ENCODE peak calls at places on chromosomes 11 and 22, in seven cellular contexts. J is HCT116, C is progenitor cell of endocrine pancreas, Z is astrocyte of the spinal cord, T is upper lobe of right lung, G is BE2C, V is fibroblast of pulmonary artery. P is an unnamed sample.

GRCh38 chr22:29617922-29618629 is 14.6 kb downstream of the NF2 start:
- DNase-seq in J (peak), C (no peak), Z (peak), T (no peak), G (no peak), V (peak), P (no peak)

GRCh38 chr11:104645276-104646018 is 252.8 kb downstream of the CASP12 start:
- DNase-seq in J (no peak), C (no peak), Z (no peak), T (no peak), G (no peak), V (no peak), P (no peak)

GRCh38 chr22:49825944-49826602 is 1.6 kb downstream of the BRD1 start:
- DNase-seq in J (no peak), C (no peak), Z (peak), T (no peak), G (no peak), V (peak), P (peak)

GRCh38 chr22:35629406-35630234 is 12.5 kb upstream of the MB start:
- DNase-seq in J (peak), C (no peak), Z (peak), T (peak), G (no peak), V (peak), P (peak)

GRCh38 chr11:66875376-66875775 is 18.5 kb downstream of the LRFN4 start:
- DNase-seq in J (no peak), C (no peak), Z (no peak), T (no peak), G (no peak), V (no peak), P (no peak)

GRCh38 chr11:96177132-96177531 is 165.9 kb downstream of the MAML2 start:
- DNase-seq in J (no peak), C (no peak), Z (no peak), T (no peak), G (peak), V (no peak), P (no peak)

GRCh38 chr11:125945011-125945796 is 640 bp upstream of the VSIG10L2 start:
- DNase-seq in J (no peak), C (no peak), Z (no peak), T (peak), G (no peak), V (no peak), P (no peak)

GRCh38 chr22:37184380-37184755 is 3.7 kb downstream of the C1QTNF6 start:
- DNase-seq in J (no peak), C (no peak), Z (no peak), T (peak), G (no peak), V (no peak), P (no peak)

GRCh38 chr11:104573431-104573830 is 324.8 kb downstream of the CASP12 start:
- DNase-seq in J (no peak), C (no peak), Z (peak), T (no peak), G (no peak), V (peak), P (peak)

GRCh38 chr11:19935507-19935906 is 222.9 kb downstream of the NAV2 start:
- DNase-seq in J (no peak), C (no peak), Z (peak), T (no peak), G (no peak), V (peak), P (peak)

GRCh38 chr22:44605486-44605885 is 96.5 kb upstream of the PRR5 start:
- DNase-seq in J (no peak), C (no peak), Z (no peak), T (no peak), G (no peak), V (no peak), P (no peak)

GRCh38 chr22:43066134-43066533 is 23.1 kb downstream of the TTLL1 start:
- DNase-seq in J (no peak), C (no peak), Z (no peak), T (no peak), G (peak), V (no peak), P (no peak)

GRCh38 chr11:18720086-18720810 is 5.7 kb downstream of the IGSF22 start:
- DNase-seq in J (no peak), C (no peak), Z (peak), T (no peak), G (peak), V (no peak), P (peak)

GRCh38 chr11:86800076-86800955 is at the start of gene PRSS23:
- DNase-seq in J (no peak), C (peak), Z (peak), T (peak), G (peak), V (peak), P (peak)

GRCh38 chr11:70573701-70574151 is 175.4 kb downstream of the CTTN start:
- DNase-seq in J (no peak), C (no peak), Z (no peak), T (peak), G (no peak), V (no peak), P (no peak)

GRCh38 chr22:20248461-20248959 is 19.6 kb downstream of the RTN4R start:
- DNase-seq in J (no peak), C (no peak), Z (no peak), T (no peak), G (peak), V (no peak), P (no peak)

DNA sequence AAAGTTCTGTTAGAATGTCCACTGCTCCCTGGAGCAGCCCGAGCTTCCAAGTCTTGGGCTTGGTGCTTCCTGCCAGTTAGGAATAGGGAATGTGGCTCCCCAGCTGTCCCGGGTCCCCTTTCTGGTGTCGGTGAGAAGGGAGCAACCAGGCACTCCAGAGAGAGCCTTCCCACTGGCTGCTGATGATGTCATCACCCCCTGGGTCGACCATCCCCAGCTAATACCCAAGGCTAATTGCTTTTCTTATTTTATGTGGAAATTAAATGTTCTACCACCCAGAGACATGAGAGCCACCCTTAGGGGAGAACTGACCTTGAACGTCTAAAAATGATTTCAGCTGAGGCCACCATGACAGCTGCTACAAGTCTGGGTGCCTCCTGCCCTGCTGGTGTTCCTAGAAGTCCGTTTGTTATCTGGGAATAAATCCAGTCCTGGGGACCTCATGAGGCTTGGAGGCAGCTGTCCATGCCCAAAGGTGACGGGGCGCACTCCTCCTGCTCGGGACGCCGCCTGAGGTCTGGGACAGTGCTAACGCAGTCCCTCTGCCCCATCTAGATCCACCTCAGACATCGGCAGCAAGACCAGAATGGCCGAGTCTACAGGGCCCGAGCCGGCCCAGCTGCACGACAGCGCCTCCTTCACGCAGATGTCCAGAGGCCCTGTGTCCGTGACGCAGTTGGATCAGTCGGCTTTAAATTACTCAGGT is 42.3 kb downstream of the C11orf91 start:
- DNase-seq in J (no peak), C (no peak), Z (no peak), T (no peak), G (no peak), V (no peak), P (no peak)
- TF ChIP-seq CTCF in J (no peak), C (no peak), Z (no peak), T (no peak), G (no peak), V (no peak), P (no peak)

GRCh38 chr11:108871152-108871551 is 206.3 kb downstream of the DDX10 start:
- DNase-seq in J (no peak), C (no peak), Z (peak), T (no peak), G (peak), V (peak), P (peak)
- TF ChIP-seq CTCF in J (peak), C (peak), Z (peak), T (peak), G (peak), V (peak), P (peak)

DNA sequence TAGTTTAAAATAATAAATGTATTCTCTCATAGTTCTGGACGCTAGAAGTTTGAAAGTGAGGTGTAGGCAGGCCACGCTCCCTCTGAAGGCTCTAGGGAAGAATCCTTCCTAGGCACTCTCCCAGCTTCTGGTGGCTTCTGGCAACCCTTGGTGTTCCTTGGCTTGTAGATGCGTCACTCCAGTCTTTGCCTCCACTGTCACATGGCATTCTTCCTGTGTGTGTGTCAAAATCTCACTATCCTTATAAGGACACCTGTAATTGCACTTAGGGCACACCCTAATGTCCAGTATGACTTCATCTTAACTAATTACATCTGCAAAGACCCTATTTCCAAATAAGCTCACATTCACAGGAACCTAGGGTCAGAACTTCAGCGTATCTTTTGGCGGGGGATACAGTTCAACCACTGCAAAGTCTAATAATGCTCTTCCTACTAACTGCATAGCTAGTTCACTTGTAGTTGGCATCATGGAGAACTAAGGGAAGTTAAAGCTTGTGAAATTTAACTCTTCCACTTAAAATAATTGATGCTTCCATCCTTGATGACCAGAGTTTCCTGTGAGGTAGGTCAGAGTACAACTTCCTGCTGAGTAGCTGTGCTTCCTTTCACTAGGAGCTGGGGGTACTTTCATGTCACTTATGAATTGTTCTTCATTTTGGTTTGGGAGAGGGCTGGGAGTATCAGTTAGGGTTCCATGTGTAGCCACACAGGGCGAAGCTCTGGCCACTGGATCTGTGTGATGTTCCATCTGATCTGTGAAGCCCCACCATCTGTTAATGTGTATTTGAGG is 10.4 kb downstream of the YWHAH start:
- DNase-seq in J (no peak), C (no peak), Z (peak), T (peak), G (no peak), V (no peak), P (no peak)
- TF ChIP-seq CTCF in J (no peak), C (no peak), Z (no peak), T (no peak), G (no peak), V (no peak), P (no peak)

DNA sequence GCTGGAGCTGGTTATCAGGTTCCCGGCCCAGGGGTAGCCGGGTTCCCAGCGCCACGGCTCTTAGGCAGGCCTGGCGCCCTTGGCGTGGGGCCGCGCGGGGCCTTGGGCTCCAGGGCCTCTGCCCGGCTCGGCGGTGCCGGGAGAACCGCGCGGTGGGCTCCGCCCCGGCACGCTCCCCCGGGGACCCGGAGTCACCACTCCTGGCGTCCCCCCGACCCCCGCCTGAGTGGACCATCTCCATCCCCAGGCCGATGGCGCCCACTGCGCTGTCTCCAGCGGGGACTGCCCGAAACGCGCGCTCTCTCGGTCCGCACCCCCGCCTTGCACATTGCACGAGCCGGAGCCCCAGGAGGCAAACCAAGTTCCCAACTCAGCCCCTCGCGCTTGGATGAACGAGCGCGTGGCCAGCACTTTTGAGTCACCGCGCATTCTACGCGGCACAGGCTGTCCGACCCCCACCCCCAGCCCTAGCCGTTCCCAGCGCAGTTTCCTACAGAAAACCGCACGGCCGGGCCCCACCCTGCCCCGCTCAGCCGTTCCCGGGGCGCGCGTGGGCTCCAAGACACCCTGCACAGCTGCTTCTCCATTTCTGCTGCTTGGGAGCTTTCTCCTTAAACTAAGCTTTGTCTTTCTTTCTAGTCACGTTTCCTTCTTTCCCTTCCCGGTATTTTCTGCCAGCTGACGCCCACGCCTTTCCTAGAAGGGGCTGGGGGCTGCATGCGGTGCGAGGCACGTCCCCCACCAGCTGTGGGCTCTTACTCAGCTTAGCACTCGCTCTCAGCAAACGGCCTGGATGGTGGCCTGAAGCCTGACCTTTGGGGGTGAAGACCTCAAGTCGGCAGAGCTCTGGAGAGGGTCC is 650 bp upstream of the CHID1 start:
- DNase-seq in J (no peak), C (peak), Z (peak), T (peak), G (peak), V (peak), P (peak)
- TF ChIP-seq CTCF in J (no peak), C (peak), Z (no peak), T (no peak), G (no peak), V (no peak), P (no peak)